ENCODE peak calls at places on chromosomes 11 and 22, in ten cellular contexts. N is tibial nerve, S is ovary, C is HepG2, O is stomach, K is lower leg skin, X is A549, A is uterus, H is adrenal gland, Z is spleen. B is an unnamed sample.

GRCh38 chr11:72684236-72684912 is 10.2 kb upstream of the PDE2A start:
- DNase-seq in K (peak; percentile 92), Z (peak; percentile 85), N (peak; percentile 52), S (peak; percentile 43), A (peak; percentile 64), H (peak; percentile 86), X (peak; percentile 76), C (peak; percentile 49), O (peak; percentile 68), B (peak; percentile 99)

GRCh38 chr11:45405916-45406670 is 120.0 kb upstream of the SYT13 start:
- DNase-seq in S (no peak), Z (no peak), H (no peak), N (no peak), O (peak; percentile 11), K (peak; percentile 36), X (peak; percentile 13), C (no peak), A (no peak), B (no peak)

GRCh38 chr22:44372611-44373010 is 59.9 kb upstream of the SHISAL1 start:
- DNase-seq in Z (peak; percentile 15), X (no peak), H (no peak), O (no peak), N (no peak), S (no peak), C (no peak), K (no peak), A (no peak), B (no peak)

GRCh38 chr11:84608788-84609309 is 1018.3 kb downstream of the DLG2 start:
- DNase-seq in O (no peak), S (no peak), X (no peak), Z (no peak), C (no peak), K (no peak), H (no peak), A (no peak), N (no peak), B (no peak)

GRCh38 chr11:44848203-44848962 is 102.3 kb downstream of the TP53I11 start:
- DNase-seq in S (no peak), Z (no peak), O (no peak), C (no peak), X (no peak), A (no peak), N (no peak), H (no peak), K (no peak), B (no peak)

GRCh38 chr22:42196454-42196853 is 65.8 kb upstream of the CYP2D6 start:
- DNase-seq in Z (no peak), N (no peak), A (no peak), H (no peak), X (no peak), S (no peak), O (no peak), C (no peak), K (no peak), B (no peak)

GRCh38 chr11:57978686-57979531 is 44.8 kb upstream of the OR9Q1 start:
- DNase-seq in S (no peak), Z (no peak), A (no peak), K (no peak), C (peak; percentile 77), X (no peak), H (no peak), N (no peak), O (no peak), B (no peak)

GRCh38 chr11:46674463-46675287 is 25.7 kb downstream of the ARHGAP1 start:
- DNase-seq in H (peak; percentile 66), A (no peak), N (no peak), Z (peak; percentile 78), O (no peak), K (no peak), C (peak; percentile 53), X (no peak), S (peak; percentile 48), B (no peak)

GRCh38 chr22:50207383-50208031 is 6.7 kb downstream of the SELENOO start:
- DNase-seq in N (no peak), H (no peak), A (no peak), Z (peak; percentile 80), O (no peak), S (no peak), X (no peak), K (no peak), C (no peak), B (no peak)

GRCh38 chr22:50209893-50210292 is 9.1 kb downstream of the SELENOO start:
- DNase-seq in H (peak; percentile 92), O (peak; percentile 79), Z (peak; percentile 87), X (peak; percentile 52), C (peak; percentile 47), N (peak; percentile 66), K (no peak), S (peak; percentile 64), A (peak; percentile 65), B (peak; percentile 64)

GRCh38 chr22:50208430-50208938 is 7.7 kb downstream of the SELENOO start:
- DNase-seq in C (no peak), A (no peak), H (no peak), K (no peak), X (no peak), S (no peak), N (no peak), Z (no peak), O (no peak), B (no peak)

GRCh38 chr22:50210378-50211139 is 9.7 kb downstream of the SELENOO start:
- DNase-seq in H (no peak), O (no peak), S (no peak), N (no peak), X (no peak), A (no peak), C (no peak), K (no peak), Z (peak; percentile 81), B (no peak)

DNA sequence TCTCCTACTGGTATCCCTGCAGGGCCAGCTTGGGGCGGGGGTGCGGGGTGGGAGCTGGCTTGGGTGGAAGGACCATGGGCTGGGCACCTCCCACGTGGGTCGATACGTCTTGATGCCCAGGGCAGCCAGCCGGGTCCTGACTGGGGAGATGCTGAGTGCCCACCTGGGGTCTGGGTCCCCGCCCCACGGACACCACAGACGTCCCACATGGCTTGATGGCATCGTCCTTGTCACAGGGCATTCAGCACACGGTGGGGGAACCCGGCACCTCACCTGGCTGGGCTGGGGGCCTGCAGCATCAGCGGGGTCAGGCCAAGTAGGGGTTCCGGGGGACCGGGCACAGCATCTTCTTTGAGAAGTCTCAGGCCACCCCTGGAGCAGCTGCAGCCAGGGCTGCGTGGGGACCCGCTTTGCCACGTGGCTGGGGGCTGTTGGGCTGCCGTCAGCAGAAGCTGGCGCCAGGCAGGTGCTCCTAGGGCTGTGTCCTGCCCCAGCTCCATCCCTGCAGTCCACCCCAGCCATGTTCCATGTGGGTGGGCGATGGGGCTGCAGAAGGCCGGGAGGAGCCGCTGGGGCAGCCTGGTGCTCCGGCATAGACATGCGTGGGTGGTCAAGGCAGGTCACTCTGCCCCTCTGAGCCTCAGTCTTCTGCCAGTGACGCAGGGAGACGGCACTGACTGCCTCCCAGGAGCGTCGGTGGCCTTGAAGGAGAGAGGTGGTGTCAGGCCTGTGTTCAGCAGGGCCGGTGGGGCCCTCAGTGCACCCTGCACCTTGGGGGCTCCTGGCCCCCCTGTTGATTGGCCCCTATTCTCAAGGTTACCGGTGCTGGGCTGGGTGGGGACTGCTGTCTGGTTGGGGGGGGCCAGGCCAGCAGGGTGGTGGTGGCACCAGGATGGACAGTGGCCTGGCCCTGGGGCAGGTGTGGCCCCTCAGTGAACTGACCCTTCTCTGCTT is 8.4 kb downstream of the SELENOO start:
- DNase-seq in K (peak; percentile 84), O (no peak), A (no peak), C (no peak), N (no peak), S (no peak), Z (peak; percentile 76), H (no peak), X (no peak), B (no peak)
- TF ChIP-seq POLR2A in K (no peak), O (no peak), A (no peak), C (no peak), N (no peak), S (no peak), Z (no peak), H (no peak), X (no peak), B (no peak)

GRCh38 chr11:102284008-102284407 is 33.3 kb upstream of the BIRC3 start:
- DNase-seq in C (no peak), A (no peak), S (no peak), K (no peak), O (no peak), Z (no peak), H (no peak), X (no peak), N (no peak), B (no peak)

GRCh38 chr11:102276302-102277182 is 40.7 kb upstream of the BIRC3 start:
- DNase-seq in K (no peak), H (no peak), A (no peak), X (no peak), O (no peak), S (no peak), C (no peak), N (no peak), Z (no peak), B (no peak)

GRCh38 chr11:102280237-102280833 is 36.9 kb upstream of the BIRC3 start:
- DNase-seq in C (peak; percentile 49), S (no peak), H (no peak), Z (no peak), X (no peak), O (no peak), K (no peak), A (no peak), N (no peak), B (no peak)

GRCh38 chr11:102283088-102283487 is 34.2 kb upstream of the BIRC3 start:
- DNase-seq in S (no peak), C (no peak), K (no peak), X (no peak), O (no peak), H (no peak), N (no peak), A (no peak), Z (no peak), B (no peak)

GRCh38 chr11:102279641-102280170 is 37.6 kb upstream of the BIRC3 start:
- DNase-seq in X (peak; percentile 9), H (no peak), N (peak; percentile 20), S (no peak), C (peak; percentile 98), O (no peak), Z (no peak), K (no peak), A (no peak), B (no peak)
- TF ChIP-seq POLR2A in X (no peak), H (peak; percentile 12), N (no peak), S (no peak), C (no peak), O (no peak), Z (no peak), K (no peak), A (no peak), B (no peak)

GRCh38 chr11:122201126-122201525 is 85.1 kb upstream of the BLID start:
- DNase-seq in C (no peak), O (no peak), X (no peak), N (no peak), Z (no peak), A (no peak), K (no peak), S (no peak), H (no peak), B (no peak)

GRCh38 chr11:122195790-122196189 is 79.8 kb upstream of the BLID start:
- DNase-seq in X (no peak), N (no peak), A (no peak), H (no peak), O (no peak), K (no peak), S (no peak), C (no peak), Z (no peak), B (no peak)

GRCh38 chr11:122199661-122200060 is 83.6 kb upstream of the BLID start:
- DNase-seq in X (no peak), C (no peak), O (no peak), K (no peak), Z (no peak), N (no peak), A (no peak), H (no peak), S (no peak), B (no peak)

GRCh38 chr11:122198291-122198983 is 82.4 kb upstream of the BLID start:
- DNase-seq in S (no peak), N (no peak), K (no peak), Z (no peak), O (no peak), C (no peak), H (no peak), X (no peak), A (no peak), B (no peak)

GRCh38 chr11:122197055-122197987 is 81.3 kb upstream of the BLID start:
- DNase-seq in H (peak; percentile 78), K (no peak), Z (no peak), A (peak; percentile 44), S (peak; percentile 39), O (no peak), N (no peak), C (peak; percentile 57), X (peak; percentile 87), B (peak; percentile 32)
- TF ChIP-seq POLR2A in H (no peak), K (no peak), Z (no peak), A (no peak), S (no peak), O (no peak), N (no peak), C (no peak), X (no peak), B (no peak)

GRCh38 chr22:37303821-37304274 is 21.5 kb downstream of the CYTH4 start:
- DNase-seq in H (peak; percentile 94), Z (no peak), O (no peak), A (no peak), X (peak; percentile 67), K (no peak), N (no peak), C (peak; percentile 32), S (no peak), B (peak; percentile 85)
- TF ChIP-seq POLR2A in H (peak; percentile 78), Z (no peak), O (no peak), A (no peak), X (no peak), K (no peak), N (no peak), C (no peak), S (no peak), B (no peak)